ENCODE peak calls at places on chromosomes 11 and 22, in six cellular contexts. N is activated naive CD8-positive, alpha-beta T cell treated with anti-CD3 and anti-CD28 coated beads, Interleukin-2, amount 50 U/mL, for 24 hours; Z is stimulated activated CD4-positive, alpha-beta T cell treated with anti-CD3 and anti-CD28 coated beads, Interleukin-4, amount 100 ng/mL, for 4 hours; K is central memory CD4-positive, alpha-beta T cell; Y is NCI-H2081 treated with DMSO at 0.1 percent for 48 hours; D is fibroblast of mammary gland. J is an unnamed sample.

GRCh38 chr11:119928047-119928446 is 199.0 kb upstream of the NECTIN1 start:
- DNase-seq in D (no peak), Z (no peak), N (no peak), K (no peak), Y (no peak), J (no peak)

GRCh38 chr11:66465371-66466224 is 1.1 kb upstream of the PELI3 start:
- DNase-seq in Z (no peak), Y (no peak), N (no peak), D (no peak), K (no peak), J (no peak)

GRCh38 chr11:67354314-67355022 is 1.1 kb upstream of the POLD4 start:
- DNase-seq in Z (no peak), K (no peak), D (peak), Y (no peak), N (peak), J (no peak)

GRCh38 chr22:29043906-29044575 is 17.6 kb downstream of the C22orf31 start:
- DNase-seq in N (no peak), Y (no peak), K (no peak), Z (no peak), D (peak), J (no peak)

GRCh38 chr11:134062255-134063030 is 6.4 kb upstream of the JAM3 start:
- DNase-seq in Y (no peak), N (no peak), Z (no peak), K (no peak), D (peak), J (no peak)

GRCh38 chr11:115425243-115425642 is 79.0 kb downstream of the CADM1 start:
- DNase-seq in K (no peak), Y (no peak), Z (no peak), N (no peak), D (no peak), J (no peak)

GRCh38 chr11:9138612-9139579 is 47.5 kb upstream of the SCUBE2 start:
- DNase-seq in N (no peak), D (peak), Z (peak), Y (peak), K (peak), J (no peak)

GRCh38 chr11:134738581-134738980 is 326.5 kb upstream of the B3GAT1 start:
- DNase-seq in Z (no peak), D (no peak), Y (no peak), K (no peak), N (no peak), J (no peak)

GRCh38 chr11:123065634-123066033 is 3.7 kb upstream of the HSPA8 start:
- DNase-seq in K (no peak), D (peak), Z (no peak), N (no peak), Y (no peak), J (no peak)

GRCh38 chr22:26548984-26549383 is 36.7 kb upstream of the TFIP11 start:
- DNase-seq in N (no peak), D (no peak), Z (no peak), Y (no peak), K (no peak), J (no peak)

GRCh38 chr22:20239063-20239950 is 28.8 kb downstream of the RTN4R start:
- DNase-seq in Z (no peak), D (peak), N (peak), K (no peak), Y (no peak), J (no peak)

GRCh38 chr11:104333977-104334376 is 170.0 kb upstream of the PDGFD start:
- DNase-seq in D (peak), Z (no peak), K (no peak), N (peak), Y (no peak), J (no peak)

GRCh38 chr11:60251485-60252207 is 8.7 kb upstream of the MS4A4E start:
- DNase-seq in K (no peak), D (no peak), N (no peak), Z (no peak), Y (peak), J (no peak)

GRCh38 chr22:20131856-20132685 is 467 bp downstream of the ZDHHC8 start:
- DNase-seq in N (no peak), Y (no peak), D (peak), K (peak), Z (peak), J (peak)

GRCh38 chr22:36743011-36743410 is 32.9 kb downstream of the IFT27 start:
- DNase-seq in N (no peak), K (no peak), D (no peak), Y (no peak), Z (no peak), J (no peak)

GRCh38 chr11:15957234-15957633 is 399.1 kb downstream of the SOX6 start:
- DNase-seq in K (no peak), D (no peak), Z (no peak), Y (no peak), N (no peak), J (no peak)

GRCh38 chr11:66157182-66157864 is 87.3 kb downstream of the PACS1 start:
- DNase-seq in Y (no peak), D (peak), N (no peak), K (no peak), Z (no peak), J (no peak)

GRCh38 chr11:16000065-16000464 is 356.3 kb downstream of the SOX6 start:
- DNase-seq in Y (no peak), Z (no peak), D (peak), K (no peak), N (no peak), J (no peak)

GRCh38 chr11:17861036-17861755 is 126.6 kb downstream of the KCNC1 start:
- DNase-seq in N (no peak), D (peak), Y (no peak), K (no peak), Z (no peak), J (no peak)

GRCh38 chr22:22935056-22935545 is 47.5 kb downstream of the IGLL5 start:
- DNase-seq in K (no peak), N (no peak), D (no peak), Y (no peak), Z (no peak), J (no peak)

GRCh38 chr22:30878516-30879365 is 89.8 kb downstream of the MORC2 start:
- DNase-seq in D (no peak), Y (no peak), Z (no peak), N (no peak), K (no peak), J (no peak)

GRCh38 chr11:125948278-125949051 is 2.6 kb downstream of the VSIG10L2 start:
- DNase-seq in N (no peak), K (no peak), Y (no peak), D (no peak), Z (no peak), J (no peak)

GRCh38 chr11:60947666-60948065 is 4.3 kb downstream of the SLC15A3 start:
- DNase-seq in Y (no peak), K (no peak), Z (no peak), D (no peak), N (no peak), J (no peak)

GRCh38 chr22:46129390-46130041 is 20.8 kb upstream of the PPARA start:
- DNase-seq in Z (no peak), Y (no peak), D (no peak), N (no peak), K (no peak), J (no peak)

GRCh38 chr11:103648670-103649400 is 387.6 kb upstream of the DDI1 start:
- DNase-seq in K (no peak), Y (no peak), Z (no peak), D (peak), N (no peak), J (no peak)

GRCh38 chr22:36439481-36440271 is 41.8 kb downstream of the TXN2 start:
- DNase-seq in K (no peak), Z (peak), N (peak), Y (no peak), D (peak), J (no peak)

GRCh38 chr11:1939006-1939626 is 8.0 kb upstream of the MRPL23 start:
- DNase-seq in Y (no peak), D (no peak), Z (no peak), K (no peak), N (no peak), J (peak)

GRCh38 chr11:126578426-126578825 is 222.9 kb downstream of the ST3GAL4 start:
- DNase-seq in N (no peak), D (no peak), Z (no peak), Y (no peak), K (no peak), J (no peak)

GRCh38 chr11:38543311-38543710 is 1945.3 kb upstream of the RAG2 start:
- DNase-seq in Z (no peak), K (no peak), Y (no peak), D (peak), N (no peak), J (no peak)

GRCh38 chr22:32475428-32476010 is 908 bp downstream of the FBXO7 start:
- DNase-seq in K (no peak), N (peak), Z (peak), Y (no peak), D (no peak), J (no peak)

GRCh38 chr11:102252339-102252891 is 64.9 kb upstream of the BIRC3 start:
- DNase-seq in K (no peak), Y (no peak), D (peak), Z (no peak), N (no peak), J (no peak)

GRCh38 chr11:76795936-76796441 is 12.8 kb downstream of the TSKU start:
- DNase-seq in Y (no peak), N (no peak), K (no peak), D (no peak), Z (no peak), J (no peak)

GRCh38 chr11:96167233-96167632 is 175.8 kb downstream of the MAML2 start:
- DNase-seq in N (no peak), Y (no peak), K (no peak), D (no peak), Z (no peak), J (no peak)

GRCh38 chr11:65102142-65103095 is 6.4 kb downstream of the VPS51 start:
- DNase-seq in N (no peak), K (no peak), Y (no peak), Z (no peak), D (no peak), J (no peak)

GRCh38 chr11:1916986-1917522 is 2.4 kb upstream of the TNNT3 start:
- DNase-seq in N (no peak), Z (no peak), K (no peak), Y (no peak), D (no peak), J (no peak)

GRCh38 chr11:95242202-95242989 is 11.4 kb upstream of the SESN3 start:
- DNase-seq in N (no peak), D (no peak), Y (no peak), K (no peak), Z (no peak), J (no peak)

GRCh38 chr22:26779108-26779507 is 121.7 kb downstream of the MIAT start:
- DNase-seq in K (no peak), D (no peak), Z (no peak), N (no peak), Y (no peak), J (no peak)

GRCh38 chr11:60059052-60059451 is 2.6 kb downstream of the MS4A3 start:
- DNase-seq in Y (no peak), D (no peak), N (no peak), Z (no peak), K (no peak), J (no peak)

J was measured in naive thymus-derived CD4-positive, alpha-beta T cell.